ENCODE peak calls at places on chromosomes 2 and 18, in ten cellular contexts. One of them, this sample, is unnamed. For H3K9me3 and H3K4me1, the result is how much of the 10 kb centered on the place peaks cover.

GRCh38 chr2:9347411-9347853 is 75.9 kb downstream of the ITGB1BP1 start:
- DNase-seq in neural progenitor cell: no peak
- DNase-seq in esophagus squamous epithelium: no peak
- DNase-seq in lung: peak
- DNase-seq in stomach: peak
- DNase-seq in body of pancreas: peak
- DNase-seq in Peyer's patch: no peak
- DNase-seq in left ventricle myocardium inferior: peak
- DNase-seq in heart right ventricle: peak
- DNase-seq in psoas muscle: peak
- DNase-seq in this sample: no peak

GRCh38 chr2:237759176-237759575 is 39.4 kb upstream of the RBM44 start:
- DNase-seq in neural progenitor cell: no peak
- DNase-seq in esophagus squamous epithelium: no peak
- DNase-seq in lung: no peak
- DNase-seq in stomach: no peak
- DNase-seq in body of pancreas: no peak
- DNase-seq in Peyer's patch: no peak
- DNase-seq in left ventricle myocardium inferior: no peak
- DNase-seq in heart right ventricle: no peak
- DNase-seq in psoas muscle: no peak
- DNase-seq in this sample: no peak

GRCh38 chr2:37795938-37796337 is 124.5 kb upstream of the CDC42EP3 start:
- DNase-seq in neural progenitor cell: no peak
- DNase-seq in esophagus squamous epithelium: no peak
- DNase-seq in lung: no peak
- DNase-seq in stomach: no peak
- DNase-seq in body of pancreas: no peak
- DNase-seq in Peyer's patch: no peak
- DNase-seq in left ventricle myocardium inferior: no peak
- DNase-seq in heart right ventricle: no peak
- DNase-seq in psoas muscle: no peak
- DNase-seq in this sample: peak

GRCh38 chr2:96906719-96907404 is 37.0 kb upstream of the SEMA4C start:
- DNase-seq in neural progenitor cell: peak
- DNase-seq in esophagus squamous epithelium: no peak
- DNase-seq in lung: no peak
- DNase-seq in stomach: no peak
- DNase-seq in body of pancreas: no peak
- DNase-seq in Peyer's patch: no peak
- DNase-seq in left ventricle myocardium inferior: peak
- DNase-seq in heart right ventricle: peak
- DNase-seq in psoas muscle: no peak
- DNase-seq in this sample: no peak

GRCh38 chr2:26946841-26947784 is 23.3 kb upstream of the MAPRE3 start:
- DNase-seq in neural progenitor cell: no peak
- DNase-seq in esophagus squamous epithelium: no peak
- DNase-seq in lung: peak
- DNase-seq in stomach: peak
- DNase-seq in body of pancreas: peak
- DNase-seq in Peyer's patch: no peak
- DNase-seq in left ventricle myocardium inferior: peak
- DNase-seq in heart right ventricle: peak
- DNase-seq in psoas muscle: no peak
- DNase-seq in this sample: no peak

GRCh38 chr2:9630001-9630749 is 622 bp downstream of the YWHAQ start:
- DNase-seq in neural progenitor cell: peak
- DNase-seq in esophagus squamous epithelium: no peak
- DNase-seq in lung: peak
- DNase-seq in stomach: peak
- DNase-seq in body of pancreas: peak
- DNase-seq in Peyer's patch: peak
- DNase-seq in left ventricle myocardium inferior: peak
- DNase-seq in heart right ventricle: peak
- DNase-seq in psoas muscle: peak
- DNase-seq in this sample: peak

GRCh38 chr2:189287982-189288494 is 108.5 kb upstream of the COL5A2 start:
- DNase-seq in neural progenitor cell: peak
- DNase-seq in esophagus squamous epithelium: no peak
- DNase-seq in lung: no peak
- DNase-seq in stomach: no peak
- DNase-seq in body of pancreas: no peak
- DNase-seq in Peyer's patch: no peak
- DNase-seq in left ventricle myocardium inferior: no peak
- DNase-seq in heart right ventricle: no peak
- DNase-seq in psoas muscle: no peak
- DNase-seq in this sample: no peak

GRCh38 chr2:27807476-27807875 is 36.0 kb downstream of the MRPL33 start:
- DNase-seq in neural progenitor cell: peak
- DNase-seq in esophagus squamous epithelium: no peak
- DNase-seq in lung: no peak
- DNase-seq in stomach: peak
- DNase-seq in body of pancreas: peak
- DNase-seq in Peyer's patch: no peak
- DNase-seq in left ventricle myocardium inferior: no peak
- DNase-seq in heart right ventricle: no peak
- DNase-seq in psoas muscle: no peak
- DNase-seq in this sample: peak

GRCh38 chr18:69996417-69996816 is 48.7 kb upstream of the CD226 start:
- DNase-seq in neural progenitor cell: no peak
- DNase-seq in esophagus squamous epithelium: no peak
- DNase-seq in lung: no peak
- DNase-seq in stomach: no peak
- DNase-seq in body of pancreas: no peak
- DNase-seq in Peyer's patch: no peak
- DNase-seq in left ventricle myocardium inferior: no peak
- DNase-seq in heart right ventricle: no peak
- DNase-seq in psoas muscle: no peak
- DNase-seq in this sample: no peak

GRCh38 chr2:202072226-202072625 is 829 bp upstream of the KIAA2012 start:
- DNase-seq in neural progenitor cell: peak
- DNase-seq in esophagus squamous epithelium: no peak
- DNase-seq in lung: no peak
- DNase-seq in stomach: no peak
- DNase-seq in body of pancreas: no peak
- DNase-seq in Peyer's patch: no peak
- DNase-seq in left ventricle myocardium inferior: no peak
- DNase-seq in heart right ventricle: no peak
- DNase-seq in psoas muscle: no peak
- DNase-seq in this sample: peak

GRCh38 chr18:77711096-77711495 is 461.4 kb downstream of the GALR1 start:
- DNase-seq in neural progenitor cell: peak
- DNase-seq in esophagus squamous epithelium: no peak
- DNase-seq in lung: no peak
- DNase-seq in stomach: no peak
- DNase-seq in body of pancreas: no peak
- DNase-seq in Peyer's patch: no peak
- DNase-seq in left ventricle myocardium inferior: no peak
- DNase-seq in heart right ventricle: no peak
- DNase-seq in psoas muscle: no peak
- DNase-seq in this sample: no peak
- TF ChIP-seq CTCF in neural progenitor cell: peak
- TF ChIP-seq CTCF in esophagus squamous epithelium: no peak
- TF ChIP-seq CTCF in lung: no peak
- TF ChIP-seq CTCF in stomach: no peak
- TF ChIP-seq CTCF in body of pancreas: no peak
- TF ChIP-seq CTCF in Peyer's patch: no peak
- TF ChIP-seq CTCF in left ventricle myocardium inferior: no peak
- TF ChIP-seq CTCF in heart right ventricle: no peak
- TF ChIP-seq CTCF in psoas muscle: no peak
- TF ChIP-seq CTCF in this sample: no peak

GRCh38 chr2:2873450-2873811 is 504.2 kb downstream of the EIPR1 start:
- DNase-seq in neural progenitor cell: no peak
- DNase-seq in esophagus squamous epithelium: no peak
- DNase-seq in lung: no peak
- DNase-seq in stomach: no peak
- DNase-seq in body of pancreas: no peak
- DNase-seq in Peyer's patch: no peak
- DNase-seq in left ventricle myocardium inferior: no peak
- DNase-seq in heart right ventricle: no peak
- DNase-seq in psoas muscle: no peak
- DNase-seq in this sample: no peak
- H3K9me3 ChIP-seq in neural progenitor cell: under half
- H3K9me3 ChIP-seq in esophagus squamous epithelium: under half
- H3K9me3 ChIP-seq in lung: under half
- H3K9me3 ChIP-seq in stomach: under half
- H3K9me3 ChIP-seq in body of pancreas: under half
- H3K9me3 ChIP-seq in Peyer's patch: under half
- H3K9me3 ChIP-seq in left ventricle myocardium inferior: under half
- H3K9me3 ChIP-seq in heart right ventricle: under half
- H3K9me3 ChIP-seq in psoas muscle: under half
- H3K9me3 ChIP-seq in this sample: under half

GRCh38 chr18:48834421-48835011 is 116.2 kb downstream of the SMAD7 start:
- DNase-seq in neural progenitor cell: no peak
- DNase-seq in esophagus squamous epithelium: peak
- DNase-seq in lung: peak
- DNase-seq in stomach: peak
- DNase-seq in body of pancreas: peak
- DNase-seq in Peyer's patch: peak
- DNase-seq in left ventricle myocardium inferior: peak
- DNase-seq in heart right ventricle: peak
- DNase-seq in psoas muscle: peak
- DNase-seq in this sample: no peak
- H3K4me1 ChIP-seq in neural progenitor cell: under half
- H3K4me1 ChIP-seq in esophagus squamous epithelium: half or more
- H3K4me1 ChIP-seq in lung: under half
- H3K4me1 ChIP-seq in stomach: under half
- H3K4me1 ChIP-seq in body of pancreas: under half
- H3K4me1 ChIP-seq in Peyer's patch: under half
- H3K4me1 ChIP-seq in left ventricle myocardium inferior: half or more
- H3K4me1 ChIP-seq in heart right ventricle: under half
- H3K4me1 ChIP-seq in psoas muscle: under half
- H3K4me1 ChIP-seq in this sample: under half

DNA sequence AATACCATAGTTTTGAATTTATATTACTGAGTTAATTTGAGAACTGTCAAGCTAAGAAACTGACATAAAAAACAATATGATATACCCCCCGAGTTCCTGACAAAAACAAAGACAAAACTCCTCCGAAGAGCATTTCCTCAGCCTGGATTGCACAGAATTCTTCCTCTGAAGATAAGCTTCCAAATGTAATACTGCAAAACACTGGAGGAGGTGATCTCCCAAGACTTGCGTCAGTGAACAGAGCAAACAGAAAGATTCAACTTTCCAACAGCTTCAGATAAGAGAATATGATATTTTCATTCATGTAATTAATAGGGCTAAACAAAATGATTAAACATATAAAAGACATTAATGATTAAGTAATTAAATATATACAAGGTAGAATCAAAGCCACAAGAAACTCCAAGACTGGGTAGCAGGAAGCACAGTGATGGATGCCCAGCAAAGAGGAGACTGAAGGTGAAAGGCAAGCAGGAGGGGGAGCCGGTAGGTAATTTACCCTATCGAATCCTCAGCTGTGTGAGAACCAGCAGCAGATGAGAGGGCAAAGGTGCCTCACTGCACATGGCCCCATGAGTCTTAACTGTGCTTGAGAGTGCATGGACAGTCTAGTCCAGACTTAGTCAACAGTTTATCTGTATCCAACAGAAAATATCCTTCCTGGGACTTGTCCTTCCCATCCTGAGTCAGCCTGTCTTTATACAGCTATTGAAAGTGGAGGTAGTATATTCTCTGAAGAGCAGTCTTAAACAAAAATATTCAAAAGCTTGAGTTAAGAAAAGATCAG is 18.3 kb upstream of the SERPINB3 start:
- DNase-seq in neural progenitor cell: no peak
- DNase-seq in esophagus squamous epithelium: no peak
- DNase-seq in lung: no peak
- DNase-seq in stomach: no peak
- DNase-seq in body of pancreas: no peak
- DNase-seq in Peyer's patch: no peak
- DNase-seq in left ventricle myocardium inferior: no peak
- DNase-seq in heart right ventricle: no peak
- DNase-seq in psoas muscle: no peak
- DNase-seq in this sample: no peak
- TF ChIP-seq CTCF in neural progenitor cell: no peak
- TF ChIP-seq CTCF in esophagus squamous epithelium: no peak
- TF ChIP-seq CTCF in lung: no peak
- TF ChIP-seq CTCF in stomach: no peak
- TF ChIP-seq CTCF in body of pancreas: no peak
- TF ChIP-seq CTCF in Peyer's patch: no peak
- TF ChIP-seq CTCF in left ventricle myocardium inferior: no peak
- TF ChIP-seq CTCF in heart right ventricle: no peak
- TF ChIP-seq CTCF in psoas muscle: no peak
- TF ChIP-seq CTCF in this sample: no peak

GRCh38 chr18:72316497-72316896 is 227.6 kb downstream of the CBLN2 start:
- DNase-seq in neural progenitor cell: no peak
- DNase-seq in esophagus squamous epithelium: no peak
- DNase-seq in lung: no peak
- DNase-seq in stomach: no peak
- DNase-seq in body of pancreas: no peak
- DNase-seq in Peyer's patch: no peak
- DNase-seq in left ventricle myocardium inferior: no peak
- DNase-seq in heart right ventricle: no peak
- DNase-seq in psoas muscle: no peak
- DNase-seq in this sample: no peak
- H3K9me3 ChIP-seq in neural progenitor cell: under half
- H3K9me3 ChIP-seq in esophagus squamous epithelium: under half
- H3K9me3 ChIP-seq in lung: under half
- H3K9me3 ChIP-seq in stomach: under half
- H3K9me3 ChIP-seq in body of pancreas: under half
- H3K9me3 ChIP-seq in Peyer's patch: under half
- H3K9me3 ChIP-seq in left ventricle myocardium inferior: under half
- H3K9me3 ChIP-seq in heart right ventricle: under half
- H3K9me3 ChIP-seq in psoas muscle: under half
- H3K9me3 ChIP-seq in this sample: under half

GRCh38 chr2:85799215-85799956 is 45.6 kb downstream of the ATOH8 start:
- DNase-seq in neural progenitor cell: no peak
- DNase-seq in esophagus squamous epithelium: no peak
- DNase-seq in lung: no peak
- DNase-seq in stomach: peak
- DNase-seq in body of pancreas: peak
- DNase-seq in Peyer's patch: no peak
- DNase-seq in left ventricle myocardium inferior: no peak
- DNase-seq in heart right ventricle: no peak
- DNase-seq in psoas muscle: peak
- DNase-seq in this sample: no peak
- H3K4me1 ChIP-seq in neural progenitor cell: under half
- H3K4me1 ChIP-seq in esophagus squamous epithelium: under half
- H3K4me1 ChIP-seq in lung: under half
- H3K4me1 ChIP-seq in stomach: under half
- H3K4me1 ChIP-seq in body of pancreas: under half
- H3K4me1 ChIP-seq in Peyer's patch: under half
- H3K4me1 ChIP-seq in left ventricle myocardium inferior: half or more
- H3K4me1 ChIP-seq in heart right ventricle: under half
- H3K4me1 ChIP-seq in psoas muscle: under half
- H3K4me1 ChIP-seq in this sample: under half

DNA sequence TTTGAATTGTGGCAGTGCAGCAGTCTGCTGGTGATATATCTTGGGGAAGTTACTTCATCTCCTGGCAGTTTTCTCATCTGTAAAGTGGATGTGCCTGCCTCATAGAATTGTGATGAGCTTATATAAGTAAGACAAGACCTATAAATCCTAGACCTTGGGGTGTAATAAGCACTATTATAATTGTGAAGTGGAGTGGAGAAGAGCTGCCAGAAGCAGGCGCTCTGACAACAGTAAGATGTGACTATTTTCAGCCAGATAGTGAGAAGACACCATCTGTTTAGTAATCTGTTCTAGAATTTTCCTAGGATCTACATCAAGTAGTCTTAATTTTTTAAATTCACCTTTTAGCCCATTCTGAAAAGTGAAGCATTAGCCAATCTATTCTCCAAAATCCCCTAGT is 85.6 kb upstream of the TSPYL6 start:
- DNase-seq in neural progenitor cell: no peak
- DNase-seq in esophagus squamous epithelium: no peak
- DNase-seq in lung: no peak
- DNase-seq in stomach: no peak
- DNase-seq in body of pancreas: no peak
- DNase-seq in Peyer's patch: no peak
- DNase-seq in left ventricle myocardium inferior: no peak
- DNase-seq in heart right ventricle: no peak
- DNase-seq in psoas muscle: no peak
- DNase-seq in this sample: no peak
- TF ChIP-seq CTCF in neural progenitor cell: peak
- TF ChIP-seq CTCF in esophagus squamous epithelium: no peak
- TF ChIP-seq CTCF in lung: no peak
- TF ChIP-seq CTCF in stomach: no peak
- TF ChIP-seq CTCF in body of pancreas: no peak
- TF ChIP-seq CTCF in Peyer's patch: no peak
- TF ChIP-seq CTCF in left ventricle myocardium inferior: peak
- TF ChIP-seq CTCF in heart right ventricle: no peak
- TF ChIP-seq CTCF in psoas muscle: peak
- TF ChIP-seq CTCF in this sample: no peak